ENCODE peak calls at places on chromosomes 4 and X, in eight cellular contexts. D, V, Q, P, C, A, H and F are unnamed samples.

GRCh38 chr4:48109413-48110263 is 24.4 kb downstream of the TXK start:
- DNase-seq in D (no peak), A (no peak), P (no peak), H (no peak), C (no peak), Q (peak), V (peak), F (peak)

GRCh38 chr4:138243369-138243768 is 1.2 kb upstream of the SLC7A11 start:
- DNase-seq in D (no peak), A (no peak), C (no peak), Q (no peak), H (no peak), V (no peak), P (no peak), F (no peak)

GRCh38 chr4:72377491-72378194 is 191.4 kb downstream of the ADAMTS3 start:
- DNase-seq in P (no peak), H (no peak), V (no peak), C (no peak), A (no peak), D (no peak), Q (no peak), F (no peak)

GRCh38 chr4:146051724-146052396 is 113.2 kb upstream of the ZNF827 start:
- DNase-seq in P (no peak), C (no peak), A (no peak), V (peak), D (no peak), H (peak), Q (no peak), F (no peak)

GRCh38 chr4:142416121-142416520 is 430.0 kb downstream of the INPP4B start:
- DNase-seq in P (no peak), Q (no peak), C (no peak), D (no peak), V (peak), A (no peak), H (no peak), F (no peak)

GRCh38 chrX:9992061-9992460 is 24.9 kb downstream of the CLDN34 start:
- DNase-seq in D (no peak), Q (no peak), A (no peak), C (no peak), V (no peak), P (no peak), H (no peak), F (no peak)

GRCh38 chrX:30141966-30142365 is 73.4 kb upstream of the MAGEB2 start:
- DNase-seq in D (peak), Q (no peak), V (peak), H (no peak), P (no peak), A (no peak), C (no peak), F (no peak)

GRCh38 chrX:19334945-19335626 is 8.6 kb upstream of the PDHA1 start:
- DNase-seq in D (peak), P (no peak), C (peak), V (peak), A (no peak), Q (no peak), H (no peak), F (peak)

GRCh38 chr4:162506253-162506652 is 342.5 kb upstream of the FSTL5 start:
- DNase-seq in C (no peak), A (no peak), P (no peak), D (no peak), Q (no peak), H (no peak), V (peak), F (no peak)

GRCh38 chrX:115531818-115532403 is 29.1 kb upstream of the PLS3 start:
- DNase-seq in P (no peak), Q (no peak), C (no peak), H (peak), D (no peak), A (no peak), V (peak), F (no peak)

GRCh38 chr4:20612313-20612712 is 87.9 kb upstream of the PACRGL start:
- DNase-seq in C (no peak), D (no peak), H (peak), Q (no peak), P (no peak), A (no peak), V (peak), F (no peak)

GRCh38 chr4:61086357-61086756 is 113.8 kb upstream of the ADGRL3 start:
- DNase-seq in D (no peak), A (no peak), Q (no peak), P (no peak), H (no peak), C (no peak), V (no peak), F (no peak)

GRCh38 chr4:144174401-144175067 is 34.0 kb upstream of the GYPA start:
- DNase-seq in C (no peak), H (peak), V (peak), P (no peak), Q (peak), A (no peak), D (no peak), F (peak)

GRCh38 chrX:67684136-67684535 is 140.3 kb downstream of the AR start:
- DNase-seq in P (no peak), C (no peak), H (no peak), Q (no peak), V (no peak), D (no peak), A (no peak), F (no peak)

GRCh38 chrX:45669715-45670360 is 469.2 kb upstream of the DIPK2B start:
- DNase-seq in D (no peak), C (no peak), H (no peak), Q (no peak), A (no peak), V (no peak), P (no peak), F (no peak)

GRCh38 chr4:139521764-139522373 is 34.1 kb downstream of the SETD7 start:
- DNase-seq in H (no peak), P (no peak), A (no peak), V (no peak), D (no peak), Q (no peak), C (no peak), F (peak)

GRCh38 chr4:47926667-47927258 is 12.4 kb upstream of the NFXL1 start:
- DNase-seq in P (peak), Q (no peak), V (peak), A (peak), D (peak), H (no peak), C (peak), F (peak)

GRCh38 chr4:138158746-138159297 is 83.3 kb downstream of the SLC7A11 start:
- DNase-seq in Q (no peak), D (no peak), C (no peak), V (peak), H (peak), P (no peak), A (no peak), F (no peak)

GRCh38 chrX:2767631-2768455 is 16.0 kb downstream of the XG start:
- DNase-seq in V (peak), D (peak), C (no peak), H (peak), A (no peak), Q (no peak), P (peak), F (no peak)